ENCODE peak calls at places on chromosomes 11 and 22, in four cellular contexts. X is suprapubic skin, H is WTC11, U is mesothelial cell of epicardium. P is an unnamed sample.

GRCh38 chr11:7591107-7591894 is 77.5 kb downstream of the PPFIBP2 start:
- DNase-seq in H (no peak), U (no peak), X (no peak), P (no peak)

GRCh38 chr11:18526130-18526520 is 617 bp downstream of the TSG101 start:
- DNase-seq in U (no peak), X (no peak), H (no peak), P (no peak)

GRCh38 chr11:124725719-124726105 is 14.0 kb upstream of the NRGN start:
- DNase-seq in U (no peak), X (no peak), H (no peak), P (no peak)

GRCh38 chr11:119726585-119727522 is 2.1 kb downstream of the NECTIN1 start:
- DNase-seq in X (no peak), H (peak; percentile 46), U (no peak), P (no peak)

GRCh38 chr11:26820739-26821138 is 98.9 kb upstream of the SLC5A12 start:
- DNase-seq in X (no peak), H (no peak), U (no peak), P (no peak)

GRCh38 chr22:48838846-48839730 is 988.6 kb downstream of the BRD1 start:
- DNase-seq in H (no peak), U (no peak), X (no peak), P (no peak)

GRCh38 chr11:96744697-96745096 is 354.9 kb downstream of the JRKL start:
- DNase-seq in H (no peak), U (no peak), X (no peak), P (no peak)

GRCh38 chr11:63762662-63763505 is 5.7 kb downstream of the ZFTA start:
- DNase-seq in X (no peak), H (peak; percentile 64), U (no peak), P (no peak)

GRCh38 chr22:49701380-49702067 is 126.1 kb downstream of the BRD1 start:
- DNase-seq in H (no peak), U (no peak), X (no peak), P (peak; percentile 64)

GRCh38 chr22:19176732-19177131 is 1.8 kb downstream of the SLC25A1 start:
- DNase-seq in X (no peak), U (no peak), H (no peak), P (no peak)

GRCh38 chr11:6667733-6668374 is 12.2 kb upstream of the DCHS1 start:
- DNase-seq in H (no peak), X (no peak), U (no peak), P (no peak)

GRCh38 chr11:92753161-92753560 is 216.3 kb upstream of the MTNR1B start:
- DNase-seq in U (no peak), X (no peak), H (no peak), P (no peak)

GRCh38 chr22:20566420-20567260 is 59.2 kb downstream of the MED15 start:
- DNase-seq in H (no peak), X (peak; percentile 73), U (no peak), P (no peak)

DNA sequence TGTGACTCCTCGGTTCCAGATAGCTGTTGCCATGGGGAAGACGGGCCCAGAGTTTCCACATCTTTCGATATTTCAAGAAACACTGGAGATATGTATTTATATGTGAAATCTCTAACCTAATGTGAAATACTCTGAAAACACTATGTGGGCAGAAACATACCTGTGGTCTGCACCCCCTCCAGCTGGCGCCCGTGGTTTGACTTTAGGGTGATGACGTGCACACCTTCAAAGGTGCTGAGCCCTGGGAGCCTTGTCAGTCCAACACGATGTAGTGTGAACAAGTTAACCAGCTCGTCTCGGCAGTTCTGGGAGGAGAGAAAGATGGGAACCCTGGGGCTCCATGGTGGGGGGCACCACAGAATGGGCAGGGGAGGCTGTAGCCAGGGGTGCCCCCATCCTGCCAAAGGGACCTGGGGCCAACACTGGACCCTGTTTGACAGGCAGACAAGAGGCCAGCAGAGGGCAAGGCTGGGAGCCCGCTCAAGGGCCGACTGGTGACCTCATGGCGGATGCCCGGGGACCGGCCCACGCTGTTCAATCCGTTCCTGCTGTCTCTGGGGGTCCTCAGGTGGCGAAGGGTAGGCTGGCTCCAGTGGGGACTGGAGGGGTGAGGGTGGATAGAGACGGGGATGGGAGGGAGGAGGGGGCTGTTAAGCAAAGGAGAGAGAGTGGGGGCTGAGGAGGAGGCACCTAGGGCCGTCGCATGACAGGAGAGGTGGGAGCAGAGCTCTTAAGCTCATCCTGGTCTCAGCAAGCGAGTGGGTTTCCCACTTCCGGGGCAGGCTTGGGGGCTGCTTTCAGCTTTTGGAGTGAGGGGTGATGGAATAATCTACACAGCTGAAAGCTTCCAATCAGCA is 43.8 kb downstream of the TRIOBP start:
- DNase-seq in H (no peak), X (no peak), U (no peak), P (no peak)
- TF ChIP-seq CTCF in H (no peak), X (no peak), U (no peak), P (no peak)

DNA sequence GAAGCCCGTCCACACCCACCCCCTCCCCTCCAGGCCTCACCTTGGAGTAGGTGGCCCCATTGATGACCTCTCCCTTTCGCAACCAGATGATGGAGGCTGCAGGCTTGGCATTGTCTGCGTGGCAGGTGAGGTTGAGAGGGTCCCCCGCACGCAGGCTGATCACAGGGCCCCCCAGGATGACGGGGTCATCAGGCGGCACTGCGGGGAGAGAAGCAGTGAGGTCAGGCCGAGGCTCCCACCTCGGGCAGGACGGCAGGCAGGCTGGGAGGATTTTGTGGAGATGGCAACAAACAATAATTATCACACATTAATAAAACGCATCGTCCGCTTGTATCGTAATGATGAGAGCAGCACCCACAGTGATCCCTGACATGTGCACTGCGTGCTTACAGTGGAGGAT is 117.8 kb downstream of the ST3GAL4 start:
- DNase-seq in X (no peak), H (no peak), U (no peak), P (no peak)
- TF ChIP-seq CTCF in X (no peak), H (no peak), U (no peak), P (no peak)

DNA sequence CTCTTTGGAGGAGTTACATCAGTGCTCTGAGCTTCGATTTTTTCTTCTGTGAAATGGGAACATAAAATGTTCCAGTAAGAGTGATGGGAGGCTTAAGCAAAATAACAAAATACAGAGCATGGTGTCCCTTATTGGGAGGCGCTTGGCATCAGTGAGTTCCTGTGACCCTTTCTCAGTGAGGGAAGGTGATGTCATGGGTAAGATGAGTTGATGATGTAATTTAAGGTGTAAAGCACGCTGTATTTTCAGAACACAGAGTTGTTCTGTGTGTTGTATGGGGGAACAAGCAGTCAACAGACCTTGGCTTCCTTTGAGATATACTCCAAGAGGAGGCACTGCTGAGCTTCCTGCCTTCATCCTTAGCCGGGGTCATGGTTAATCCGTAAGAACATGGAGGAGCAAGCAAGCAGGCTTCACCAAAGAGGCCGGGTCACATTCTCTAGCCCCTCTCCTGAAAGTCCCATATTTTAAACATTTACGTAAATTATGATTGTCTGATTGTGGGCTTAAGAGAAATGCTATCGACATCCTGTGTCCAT is 266.7 kb downstream of the LARGE1 start:
- DNase-seq in U (no peak), X (no peak), H (no peak), P (no peak)
- TF ChIP-seq CTCF in U (no peak), X (no peak), H (no peak), P (no peak)

DNA sequence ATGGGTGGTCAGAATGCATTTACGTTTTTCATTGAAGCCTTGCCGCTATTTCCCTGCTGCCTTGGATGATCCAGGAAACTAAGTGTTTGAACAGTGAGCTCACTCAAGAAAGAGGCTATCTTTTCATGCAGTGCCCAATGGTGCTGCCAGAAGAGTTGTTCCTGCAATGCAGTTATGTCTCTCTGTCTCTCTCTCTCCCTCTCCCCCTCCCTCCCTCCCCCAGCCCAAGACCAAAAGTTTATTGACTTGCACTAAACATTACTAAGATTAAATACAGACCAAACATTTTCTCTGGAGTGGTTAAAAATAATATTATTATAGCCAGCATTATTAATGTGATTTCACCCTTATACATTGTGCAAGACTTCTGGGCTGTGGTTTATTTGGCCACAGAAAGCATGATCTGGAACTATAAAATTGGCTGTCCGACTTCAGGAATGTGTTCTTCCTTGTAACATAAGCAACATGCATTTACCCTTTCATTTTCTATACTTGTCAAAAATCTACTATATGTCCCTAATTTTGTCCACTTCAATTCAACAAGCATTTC is 6.6 kb upstream of the FUT4 start:
- DNase-seq in H (no peak), U (no peak), X (no peak), P (no peak)
- TF ChIP-seq CTCF in H (no peak), U (no peak), X (no peak), P (no peak)

GRCh38 chr11:117239295-117239694 is 6.8 kb downstream of the RNF214 start:
- DNase-seq in H (no peak), U (no peak), X (no peak), P (no peak)
- TF ChIP-seq CTCF in H (no peak), U (no peak), X (no peak), P (peak; percentile 19)

GRCh38 chr11:131413217-131413616 is 42.8 kb downstream of the NTM start:
- DNase-seq in U (no peak), H (no peak), X (no peak), P (no peak)

GRCh38 chr11:131412061-131412460 is 41.6 kb downstream of the NTM start:
- DNase-seq in U (no peak), H (no peak), X (no peak), P (no peak)

GRCh38 chr11:131404010-131404409 is 33.6 kb downstream of the NTM start:
- DNase-seq in H (no peak), U (no peak), X (no peak), P (no peak)

GRCh38 chr11:131409307-131409706 is 38.9 kb downstream of the NTM start:
- DNase-seq in X (no peak), U (no peak), H (no peak), P (no peak)

GRCh38 chr11:131408011-131408640 is 37.7 kb downstream of the NTM start:
- DNase-seq in X (no peak), U (no peak), H (peak; percentile 55), P (no peak)
- TF ChIP-seq CTCF in X (peak; percentile 50), U (no peak), H (peak; percentile 24), P (peak; percentile 44)

GRCh38 chr11:75145972-75146519 is 4.9 kb upstream of the SLCO2B1 start:
- DNase-seq in X (peak; percentile 7), H (no peak), U (no peak), P (no peak)

GRCh38 chr11:75145196-75145971 is 5.5 kb upstream of the SLCO2B1 start:
- DNase-seq in H (no peak), X (peak; percentile 25), U (no peak), P (no peak)

GRCh38 chr11:75142714-75143419 is 8.0 kb upstream of the SLCO2B1 start:
- DNase-seq in X (peak; percentile 73), H (no peak), U (no peak), P (no peak)

GRCh38 chr11:75143420-75143731 is 7.5 kb upstream of the SLCO2B1 start:
- DNase-seq in X (no peak), H (no peak), U (no peak), P (no peak)

DNA sequence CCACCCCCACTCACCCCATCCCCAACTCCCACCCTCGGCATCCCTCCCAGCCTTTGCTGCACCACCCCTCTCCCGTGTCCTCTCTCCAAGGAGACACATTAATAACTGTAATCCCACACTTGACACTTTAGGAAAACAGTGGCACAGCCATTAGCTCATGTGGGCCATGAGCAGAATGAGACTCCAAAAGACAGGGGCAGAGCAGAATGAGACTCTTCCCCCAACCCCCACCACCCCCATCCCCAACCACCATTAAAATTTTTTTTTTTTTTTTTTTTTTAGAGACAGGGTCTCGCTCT is 6.2 kb upstream of the SLCO2B1 start:
- DNase-seq in X (no peak), U (no peak), H (no peak), P (no peak)
- TF ChIP-seq CTCF in X (no peak), U (no peak), H (no peak), P (no peak)